ENCODE peak calls at places on chromosomes 12 and 14, in six cellular contexts. D is SK-N-SH, H is GM12878, F is K562, Y is HepG2, G is H1. P is an unnamed sample.

GRCh38 chr12:117742721-117743120 is 226.1 kb downstream of the KSR2 start:
- DNase-seq in F (no peak), H (no peak), D (no peak), G (no peak), Y (no peak), P (no peak)

GRCh38 chr12:62003217-62003616 is 257.0 kb upstream of the USP15 start:
- DNase-seq in G (no peak), F (no peak), D (no peak), H (no peak), Y (no peak), P (no peak)

GRCh38 chr12:124866195-124866882 is 2.7 kb upstream of the SCARB1 start:
- DNase-seq in D (no peak), Y (no peak), G (no peak), H (no peak), F (no peak), P (no peak)

GRCh38 chr14:104107611-104108569 is 22.4 kb downstream of the ASPG start:
- DNase-seq in D (peak), F (peak), Y (no peak), H (no peak), G (no peak), P (no peak)

GRCh38 chr12:49941556-49942511 is 8.7 kb upstream of the AQP2 start:
- DNase-seq in G (no peak), H (no peak), F (no peak), Y (no peak), D (no peak), P (no peak)

GRCh38 chr14:69353168-69353567 is 44.9 kb downstream of the ERH start:
- DNase-seq in G (no peak), H (no peak), Y (no peak), F (no peak), D (no peak), P (no peak)

GRCh38 chr12:3293446-3294161 is 197.4 kb upstream of the PRMT8 start:
- DNase-seq in G (no peak), D (no peak), F (peak), H (no peak), Y (no peak), P (no peak)

GRCh38 chr12:14281539-14281938 is 83.9 kb upstream of the ATF7IP start:
- DNase-seq in F (no peak), D (no peak), Y (no peak), G (no peak), H (no peak), P (no peak)

GRCh38 chr14:97824218-97824617 is 1027.0 kb downstream of the VRK1 start:
- DNase-seq in G (no peak), Y (no peak), D (no peak), H (no peak), F (no peak), P (no peak)

GRCh38 chr12:90510948-90511347 is 444.0 kb downstream of the CCER1 start:
- DNase-seq in G (no peak), H (no peak), D (no peak), Y (no peak), F (no peak), P (no peak)

GRCh38 chr12:113040722-113041168 is 15.8 kb upstream of the DTX1 start:
- DNase-seq in F (no peak), D (no peak), H (no peak), Y (peak), G (no peak), P (peak)

GRCh38 chr12:10554228-10554970 is 48.7 kb downstream of the EIF2S3B start:
- DNase-seq in F (no peak), G (no peak), H (no peak), D (no peak), Y (no peak), P (no peak)

GRCh38 chr14:102622262-102622885 is 29.9 kb downstream of the RCOR1 start:
- DNase-seq in G (no peak), Y (no peak), H (no peak), D (no peak), F (no peak), P (peak)

GRCh38 chr14:98070521-98070920 is 1201.5 kb downstream of the BCL11B start:
- DNase-seq in H (no peak), G (no peak), F (no peak), D (no peak), Y (no peak), P (no peak)

GRCh38 chr14:76480426-76480825 is 104.5 kb downstream of the ESRRB start:
- DNase-seq in D (no peak), Y (no peak), F (no peak), G (no peak), H (no peak), P (no peak)

GRCh38 chr14:100193417-100194357 is 34.2 kb upstream of the DEGS2 start:
- DNase-seq in H (no peak), Y (peak), D (peak), G (no peak), F (peak), P (peak)

GRCh38 chr12:30806989-30807694 is 52.4 kb upstream of the CAPRIN2 start:
- DNase-seq in D (peak), H (peak), G (no peak), F (peak), Y (peak), P (no peak)
- H3K4me3 ChIP-seq in D (peak), H (no peak), G (no peak), F (peak), Y (no peak), P (no peak)

GRCh38 chr14:95024380-95024779 is 132.9 kb downstream of the DICER1 start:
- DNase-seq in F (no peak), Y (no peak), D (no peak), H (no peak), G (no peak), P (no peak)
- TF ChIP-seq GABPA in F (no peak), Y (no peak), D (no peak), H (no peak), G (no peak), P (no peak)

GRCh38 chr12:32108829-32109228 is 2.2 kb downstream of the BICD1 start:
- DNase-seq in D (no peak), F (no peak), Y (no peak), H (no peak), G (no peak), P (no peak)

GRCh38 chr12:32106153-32106516 is 512 bp upstream of the BICD1 start:
- DNase-seq in G (no peak), D (no peak), H (no peak), Y (no peak), F (no peak), P (no peak)

GRCh38 chr12:32106517-32107366 is at the start of gene BICD1:
- DNase-seq in Y (peak), D (peak), H (peak), F (peak), G (peak), P (peak)

GRCh38 chr12:32110417-32110816 is 3.8 kb downstream of the BICD1 start:
- DNase-seq in H (no peak), D (no peak), Y (no peak), G (no peak), F (no peak), P (no peak)

DNA sequence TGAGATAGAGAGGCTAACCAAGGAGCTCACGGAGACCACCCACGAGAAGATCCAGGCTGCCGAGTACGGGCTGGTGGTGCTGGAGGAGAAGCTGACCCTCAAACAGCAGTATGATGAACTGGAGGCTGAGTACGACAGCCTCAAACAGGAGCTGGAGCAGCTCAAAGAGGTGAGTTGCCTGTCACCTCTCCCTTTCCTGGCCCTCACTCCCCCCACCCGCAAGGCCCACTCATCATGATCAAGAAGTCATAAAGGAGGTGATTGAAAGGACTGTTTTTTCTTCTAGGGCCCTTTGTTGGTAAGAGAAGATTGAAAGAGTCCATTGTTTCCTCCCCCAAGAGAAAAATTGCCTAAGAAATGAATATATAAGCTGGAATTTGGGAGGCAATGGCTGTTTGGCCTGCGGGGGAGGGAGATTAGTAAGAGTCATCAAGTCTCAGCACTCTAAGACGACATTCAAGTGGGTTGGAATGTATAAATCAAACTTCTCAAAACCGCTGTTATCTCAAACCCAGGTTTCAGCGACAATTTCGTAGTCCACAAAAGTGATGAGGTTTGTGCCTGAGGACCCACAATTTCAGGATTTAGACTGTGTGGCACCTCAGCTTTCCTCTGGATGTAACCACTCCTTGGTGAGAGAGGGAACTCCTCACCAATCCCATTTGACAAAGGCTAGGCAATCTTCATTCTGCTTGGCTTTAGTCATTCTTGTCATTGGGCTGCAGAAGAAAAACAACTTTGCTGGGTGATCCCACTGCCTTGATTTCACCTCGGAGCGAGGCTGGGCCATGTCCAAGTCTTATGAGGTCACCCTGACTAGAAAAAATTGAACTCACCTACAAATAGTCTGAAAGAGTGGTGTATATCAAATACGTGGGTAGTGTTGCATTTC is 975 bp downstream of the BICD1 start:
- DNase-seq in H (no peak), G (no peak), Y (peak), F (peak), D (peak), P (no peak)
- TF ChIP-seq POLR2AphosphoS5 in H (no peak), G (no peak), Y (no peak), F (no peak), D (peak), P (no peak)

GRCh38 chr14:52919971-52920370 is 30.9 kb downstream of the FERMT2 start:
- DNase-seq in Y (no peak), F (no peak), H (no peak), G (no peak), D (no peak), P (no peak)
- H3K4me3 ChIP-seq in Y (no peak), F (no peak), H (no peak), G (no peak), D (no peak), P (no peak)

DNA sequence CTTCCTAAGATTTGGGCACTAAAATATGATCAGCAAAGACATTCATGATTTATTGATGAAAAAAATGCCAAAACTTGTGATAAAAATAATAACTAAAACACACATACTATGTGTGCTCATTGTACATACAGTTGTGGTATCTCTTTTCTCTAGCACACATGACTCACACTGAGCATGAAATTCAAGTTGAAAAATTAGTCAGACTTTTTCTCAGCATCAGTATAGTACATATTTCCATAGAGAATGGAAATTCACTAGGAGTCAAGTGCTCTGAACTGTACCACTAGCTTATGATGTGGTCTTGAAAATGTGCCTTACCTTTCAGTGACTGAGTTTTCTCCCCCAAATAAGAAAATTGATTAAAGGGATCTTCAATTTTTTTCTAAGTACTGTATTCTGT is 471.8 kb upstream of the FLRT2 start:
- DNase-seq in G (no peak), Y (no peak), F (no peak), D (no peak), H (no peak), P (no peak)
- TF ChIP-seq GABPA in G (no peak), Y (no peak), F (no peak), D (no peak), H (no peak), P (no peak)

DNA sequence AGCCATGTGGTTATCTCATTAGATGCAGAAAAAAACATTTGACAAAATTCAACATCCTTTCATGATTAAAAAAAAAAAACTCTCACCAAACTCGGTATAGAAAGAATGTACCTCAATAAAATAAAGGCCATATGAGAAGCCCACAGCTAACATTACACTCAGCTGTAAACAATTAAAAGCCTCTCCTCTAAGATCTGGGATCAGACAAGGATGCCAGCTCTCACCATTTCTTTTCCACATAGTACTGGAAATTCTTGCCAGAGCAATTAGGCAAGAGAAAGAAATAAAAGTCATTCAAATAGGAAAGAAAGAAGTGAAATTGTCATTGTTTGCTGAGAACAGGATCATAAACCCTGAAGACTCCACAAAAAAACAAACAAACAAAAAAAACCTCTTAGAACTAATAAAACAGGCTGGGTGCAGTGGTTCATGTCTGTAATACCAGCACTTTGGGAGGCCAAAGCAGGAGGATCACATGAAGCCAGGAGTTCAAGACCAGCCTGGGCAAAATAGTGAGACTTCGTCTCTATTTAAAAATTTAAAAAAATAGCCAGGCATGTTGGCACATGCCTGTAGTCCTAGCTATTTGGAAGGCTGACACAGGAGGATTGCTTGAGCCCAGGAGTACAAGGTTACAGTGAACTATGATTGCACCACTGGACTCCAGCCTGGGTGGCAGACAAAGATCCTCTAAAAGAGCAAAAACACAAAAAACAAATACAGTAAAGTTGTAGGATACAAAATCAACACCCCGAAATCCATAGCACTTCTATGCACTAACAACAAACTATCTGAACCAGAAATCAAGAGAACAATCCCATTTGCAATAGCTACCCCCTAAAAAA is 114.4 kb downstream of the FOXA1 start:
- DNase-seq in H (no peak), D (no peak), F (no peak), G (no peak), Y (peak), P (no peak)
- TF ChIP-seq POLR2AphosphoS5 in H (no peak), D (no peak), F (no peak), G (no peak), Y (no peak), P (no peak)

GRCh38 chr12:57148469-57149308 is 1.3 kb upstream of the LRP1-AS start:
- DNase-seq in Y (peak), G (no peak), H (no peak), F (no peak), D (no peak), P (no peak)
- H3K4me3 ChIP-seq in Y (no peak), G (no peak), H (no peak), F (no peak), D (no peak), P (no peak)

GRCh38 chr14:32010561-32011188 is 66.4 kb upstream of the ARHGAP5 start:
- DNase-seq in H (no peak), Y (peak), F (peak), G (no peak), D (peak), P (no peak)

GRCh38 chr14:32009221-32009620 is 67.9 kb upstream of the ARHGAP5 start:
- DNase-seq in G (no peak), D (no peak), H (no peak), F (no peak), Y (no peak), P (no peak)

GRCh38 chr14:32011225-32011624 is 65.9 kb upstream of the ARHGAP5 start:
- DNase-seq in Y (no peak), F (no peak), D (no peak), G (no peak), H (no peak), P (no peak)

GRCh38 chr14:32008602-32009193 is 68.4 kb upstream of the ARHGAP5 start:
- DNase-seq in F (no peak), Y (no peak), H (no peak), D (no peak), G (no peak), P (no peak)

DNA sequence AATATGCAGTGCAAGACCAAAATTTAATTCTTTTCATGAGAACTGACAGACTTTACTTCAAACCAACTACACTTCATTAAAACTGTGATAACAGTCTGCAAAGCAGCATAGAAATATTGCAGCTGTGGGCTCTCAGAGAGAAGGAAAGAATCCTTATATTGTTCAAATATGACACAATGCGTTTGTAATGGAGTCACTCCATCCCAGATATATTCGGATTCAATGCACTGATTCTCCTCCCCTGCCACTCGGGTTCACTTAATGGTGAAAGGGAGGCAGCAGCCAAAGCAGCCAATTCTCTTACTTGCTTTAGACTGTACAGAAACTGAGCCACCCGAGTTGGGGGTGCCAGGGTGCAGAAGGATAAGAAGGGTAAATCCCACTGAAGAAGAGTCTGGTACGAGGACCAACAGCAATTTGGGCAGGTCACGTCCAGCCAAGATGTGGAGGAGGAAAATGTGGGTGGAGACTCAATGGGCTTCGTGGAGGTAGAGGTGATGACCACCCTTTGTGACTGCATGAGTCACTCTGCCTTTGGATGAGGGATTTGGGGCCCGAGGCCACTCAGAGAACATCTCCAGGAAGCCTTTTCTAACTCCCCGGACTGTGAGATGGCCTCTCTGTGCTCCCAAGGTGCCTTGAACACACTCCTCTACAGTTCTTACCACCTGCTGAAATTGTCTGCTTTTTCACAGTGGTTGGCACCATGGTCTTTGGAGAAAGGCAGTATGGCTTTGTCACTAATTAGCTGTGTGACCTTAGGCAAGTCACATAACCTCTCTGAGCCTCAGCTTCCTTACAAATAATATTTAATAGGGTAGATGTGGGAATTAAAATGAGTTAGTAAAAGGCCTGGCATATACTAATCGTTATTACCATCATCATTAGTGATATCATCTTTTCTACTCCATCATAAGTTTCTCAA is 67.2 kb upstream of the ARHGAP5 start:
- DNase-seq in Y (no peak), H (no peak), D (no peak), G (no peak), F (no peak), P (no peak)
- TF ChIP-seq GABPA in Y (no peak), H (no peak), D (no peak), G (no peak), F (no peak), P (no peak)

DNA sequence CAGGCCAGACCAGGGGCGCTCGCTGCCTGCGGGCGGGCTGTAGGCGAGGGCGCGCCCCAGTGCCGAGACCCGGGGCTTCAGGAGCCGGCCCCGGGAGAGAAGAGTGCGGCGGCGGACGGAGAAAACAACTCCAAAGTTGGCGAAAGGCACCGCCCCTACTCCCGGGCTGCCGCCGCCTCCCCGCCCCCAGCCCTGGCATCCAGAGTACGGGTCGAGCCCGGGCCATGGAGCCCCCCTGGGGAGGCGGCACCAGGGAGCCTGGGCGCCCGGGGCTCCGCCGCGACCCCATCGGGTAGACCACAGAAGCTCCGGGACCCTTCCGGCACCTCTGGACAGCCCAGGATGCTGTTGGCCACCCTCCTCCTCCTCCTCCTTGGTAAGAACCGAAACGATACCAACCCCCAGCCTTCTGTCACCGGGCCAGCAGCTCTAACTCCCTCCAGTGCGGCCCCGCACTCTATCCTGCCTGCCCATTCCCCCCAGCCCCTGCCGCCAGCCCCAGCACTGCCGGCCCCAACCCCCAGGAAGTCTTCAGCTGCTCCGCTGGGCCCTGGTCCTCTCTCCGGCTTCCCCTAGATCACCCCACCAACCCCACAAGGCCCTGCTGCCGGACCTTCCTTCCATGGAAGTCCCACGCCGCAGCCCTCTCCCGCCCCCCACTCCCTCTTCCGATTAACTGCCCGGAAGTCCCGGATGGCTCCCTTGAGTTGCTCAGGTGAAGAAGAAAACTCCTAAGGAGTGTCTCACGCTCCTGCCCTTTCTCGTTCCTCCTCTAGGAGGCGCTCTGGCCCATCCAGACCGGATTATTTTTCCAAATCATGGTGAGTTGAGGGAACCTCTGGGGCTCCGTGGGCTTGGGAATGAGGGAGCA is 657 bp downstream of the LRP10 start:
- DNase-seq in Y (peak), F (peak), G (no peak), D (peak), H (no peak), P (peak)
- TF ChIP-seq POLR2AphosphoS5 in Y (peak), F (peak), G (no peak), D (peak), H (no peak), P (no peak)

P was measured in HL-60.